ENCODE peak calls at places on chromosome 5, in ten cellular contexts. E is upper lobe of left lung; K is IMR-90; Y is brain microvascular endothelial cell; R is CD4-positive, alpha-beta memory T cell; I is heart right ventricle; D is mesendoderm; Q is cardiac muscle cell; F is GM23248; L is ovary. X is an unnamed sample.

GRCh38 chr5:40071870-40072269 is 607.8 kb upstream of the PTGER4 start:
- DNase-seq in E (no peak), K (peak; percentile 1), Y (peak; percentile 25), R (no peak), I (no peak), D (no peak), Q (no peak), F (peak; percentile 4), L (no peak), X (peak; percentile 63)

GRCh38 chr5:36090033-36090432 is 23.4 kb upstream of the UGT3A2 start:
- DNase-seq in E (no peak), K (peak; percentile 17), Y (peak; percentile 16), R (no peak), I (no peak), D (peak; percentile 95), Q (peak; percentile 17), F (peak; percentile 50), L (no peak), X (peak; percentile 57)

GRCh38 chr5:34474573-34475021 is 181.5 kb upstream of the RAI14 start:
- DNase-seq in E (no peak), K (peak; percentile 77), Y (peak; percentile 44), R (peak; percentile 24), I (no peak), D (peak; percentile 80), Q (peak; percentile 55), F (peak; percentile 67), L (no peak), X (peak; percentile 73)

GRCh38 chr5:129063483-129064136 is 30.9 kb upstream of the ISOC1 start:
- DNase-seq in E (no peak), K (no peak), Y (no peak), R (no peak), I (peak; percentile 11), D (no peak), Q (no peak), F (no peak), L (no peak), X (no peak)

GRCh38 chr5:69211200-69211599 is 21.8 kb downstream of the CENPH start:
- DNase-seq in E (no peak), K (no peak), Y (no peak), R (no peak), I (no peak), D (no peak), Q (no peak), F (no peak), L (no peak), X (no peak)

GRCh38 chr5:58183078-58183885 is 276.6 kb downstream of the PLK2 start:
- DNase-seq in E (no peak), K (no peak), Y (no peak), R (no peak), I (no peak), D (no peak), Q (no peak), F (no peak), L (no peak), X (peak; percentile 62)

GRCh38 chr5:38022621-38023020 is 182.8 kb upstream of the GDNF start:
- DNase-seq in E (no peak), K (no peak), Y (no peak), R (no peak), I (no peak), D (no peak), Q (no peak), F (no peak), L (no peak), X (no peak)

GRCh38 chr5:83099445-83099844 is 22.1 kb downstream of the XRCC4 start:
- DNase-seq in E (no peak), K (no peak), Y (no peak), R (no peak), I (no peak), D (no peak), Q (peak; percentile 20), F (no peak), L (no peak), X (no peak)

GRCh38 chr5:64180661-64181343 is 15.2 kb downstream of the RNF180 start:
- DNase-seq in E (no peak), K (no peak), Y (no peak), R (no peak), I (no peak), D (peak; percentile 23), Q (no peak), F (peak; percentile 3), L (no peak), X (no peak)

GRCh38 chr5:90166816-90167215 is 242.7 kb downstream of the CETN3 start:
- DNase-seq in E (no peak), K (no peak), Y (no peak), R (no peak), I (no peak), D (no peak), Q (no peak), F (no peak), L (no peak), X (no peak)

GRCh38 chr5:90169078-90169477 is 240.5 kb downstream of the CETN3 start:
- DNase-seq in E (no peak), K (no peak), Y (no peak), R (no peak), I (no peak), D (no peak), Q (no peak), F (no peak), L (no peak), X (no peak)

GRCh38 chr5:90168399-90168798 is 241.2 kb downstream of the CETN3 start:
- DNase-seq in E (no peak), K (no peak), Y (no peak), R (no peak), I (no peak), D (no peak), Q (no peak), F (no peak), L (no peak), X (no peak)

GRCh38 chr5:90173299-90174030 is 236.1 kb downstream of the CETN3 start:
- DNase-seq in E (no peak), K (no peak), Y (no peak), R (no peak), I (no peak), D (no peak), Q (no peak), F (no peak), L (no peak), X (peak; percentile 89)

DNA sequence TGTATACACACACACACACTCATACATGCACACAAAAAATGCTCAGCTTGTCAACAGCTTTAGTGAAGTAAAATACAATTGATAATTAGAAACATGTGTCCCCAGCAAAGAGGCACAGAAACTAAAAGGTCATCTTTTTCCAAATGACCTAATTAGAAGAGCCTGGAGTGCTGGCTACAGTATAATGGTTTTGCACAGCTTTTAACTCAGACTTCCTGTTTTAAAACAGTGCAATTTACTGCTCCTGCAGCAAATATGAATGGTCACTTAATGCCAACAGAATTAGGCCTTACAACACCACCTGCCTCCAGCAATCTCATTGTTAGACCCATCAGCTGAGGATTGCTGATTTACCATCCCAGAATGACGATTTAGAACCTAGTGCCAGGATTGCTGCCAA is 239.3 kb downstream of the CETN3 start:
- DNase-seq in E (no peak), K (no peak), Y (no peak), R (no peak), I (no peak), D (no peak), Q (no peak), F (peak; percentile 5), L (no peak), X (no peak)
- H3K27ac ChIP-seq in E (no peak overlapping the region), K (no peak overlapping the region), Y (no peak overlapping the region), R (no peak overlapping the region), I (peak overlapping the region; percentile 29), D (no peak overlapping the region), Q (no peak overlapping the region), F (no peak overlapping the region), L (no peak overlapping the region), X (no peak overlapping the region)

DNA sequence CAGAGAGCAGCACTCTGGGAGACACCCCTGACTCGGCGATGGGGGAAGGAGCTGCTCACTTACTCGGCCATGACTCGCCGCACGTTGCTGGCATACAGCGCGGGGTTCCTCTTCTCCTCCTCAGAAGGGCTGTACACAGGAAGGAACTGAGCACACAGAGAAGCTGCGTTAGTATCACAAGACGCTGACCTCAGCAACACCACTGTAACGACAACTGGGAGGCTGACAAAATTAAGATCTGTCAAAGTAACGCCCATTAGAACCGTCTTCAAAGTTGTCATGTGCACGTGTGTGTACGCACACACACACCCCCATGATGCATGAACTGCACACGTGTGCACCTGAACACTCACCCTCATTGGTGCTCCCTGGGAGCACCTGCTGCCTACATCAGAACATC is 32.1 kb upstream of the SLC6A3 start:
- DNase-seq in E (peak; percentile 86), K (peak; percentile 15), Y (no peak), R (no peak), I (peak; percentile 42), D (no peak), Q (no peak), F (no peak), L (no peak), X (no peak)
- H3K36me3 ChIP-seq in E (peaks cover 72% of the 10 kb centered on the region), K (peaks cover 56% of the 10 kb centered on the region), Y (peaks cover 25% of the 10 kb centered on the region), R (peaks cover 32% of the 10 kb centered on the region), I (peaks cover 48% of the 10 kb centered on the region), D (peaks cover 13% of the 10 kb centered on the region), Q (peaks cover 6% of the 10 kb centered on the region), F (peaks cover 20% of the 10 kb centered on the region), L (no peaks in the 10 kb centered on the region), X (peaks cover 53% of the 10 kb centered on the region)

GRCh38 chr5:152388610-152389009 is 16.5 kb downstream of the NMUR2 start:
- DNase-seq in E (no peak), K (no peak), Y (no peak), R (no peak), I (no peak), D (no peak), Q (no peak), F (no peak), L (no peak), X (no peak)

GRCh38 chr5:152389209-152389608 is 15.9 kb downstream of the NMUR2 start:
- DNase-seq in E (no peak), K (peak; percentile 8), Y (no peak), R (no peak), I (no peak), D (no peak), Q (no peak), F (no peak), L (no peak), X (peak; percentile 46)

GRCh38 chr5:152397581-152397980 is 7.5 kb downstream of the NMUR2 start:
- DNase-seq in E (no peak), K (no peak), Y (no peak), R (no peak), I (no peak), D (no peak), Q (no peak), F (no peak), L (no peak), X (no peak)

DNA sequence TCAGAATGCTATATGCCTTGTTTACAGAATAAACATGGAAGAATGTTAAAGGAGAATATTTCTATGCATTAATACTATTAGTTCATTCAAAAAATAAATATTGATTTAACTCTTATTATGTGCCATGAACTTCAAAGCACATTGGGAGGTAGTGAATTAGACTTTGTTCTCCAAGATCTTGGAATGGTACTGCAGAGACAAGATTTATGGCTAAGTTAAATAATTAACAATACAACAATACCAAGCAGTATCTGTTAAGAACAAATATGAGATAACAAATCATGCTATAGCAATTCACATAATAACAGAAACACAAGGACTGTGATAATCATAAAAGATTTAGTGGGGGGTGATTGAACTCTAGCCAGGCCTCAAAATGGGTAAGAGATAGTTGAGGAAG is 11.7 kb downstream of the NMUR2 start:
- DNase-seq in E (no peak), K (no peak), Y (no peak), R (no peak), I (no peak), D (no peak), Q (no peak), F (no peak), L (no peak), X (no peak)
- H3K27ac ChIP-seq in E (no peak overlapping the region), K (no peak overlapping the region), Y (no peak overlapping the region), R (no peak overlapping the region), I (no peak overlapping the region), D (no peak overlapping the region), Q (no peak overlapping the region), F (no peak overlapping the region), L (no peak overlapping the region), X (no peak overlapping the region)

GRCh38 chr5:32264954-32265572 is 47.7 kb downstream of the MTMR12 start:
- DNase-seq in E (no peak), K (no peak), Y (no peak), R (no peak), I (no peak), D (no peak), Q (no peak), F (no peak), L (no peak), X (no peak)
- H3K36me3 ChIP-seq in E (peaks cover 64% of the 10 kb centered on the region), K (peaks cover 16% of the 10 kb centered on the region), Y (peaks cover 20% of the 10 kb centered on the region), R (peaks cover 17% of the 10 kb centered on the region), I (peaks cover 94% of the 10 kb centered on the region), D (peaks cover 2% of the 10 kb centered on the region), Q (peaks cover 23% of the 10 kb centered on the region), F (peaks cover 10% of the 10 kb centered on the region), L (no peaks in the 10 kb centered on the region), X (peaks cover 34% of the 10 kb centered on the region)

X was measured in PC-3.